ENCODE peak calls at places on chromosomes 16 and 17, in eight cellular contexts. U is A549, V is glutamatergic neuron, Y is NCI-H510A treated with DMSO at 0.1 percent for 48 hours, F is WERI-Rb-1, I is GM12892, G is NCI-H226, W is anterior cingulate cortex. L is an unnamed sample.

GRCh38 chr17:37754363-37754762 is 9.5 kb upstream of the HNF1B start:
- DNase-seq in U (no peak), V (no peak), Y (no peak), F (no peak), I (no peak), G (no peak), W (no peak), L (no peak)

GRCh38 chr16:1413684-1414531 is 596 bp downstream of the UNKL start:
- DNase-seq in U (peak), V (peak), Y (no peak), F (peak), I (peak), G (peak), W (no peak), L (peak)

GRCh38 chr17:47276868-47277267 is 23.2 kb downstream of the ITGB3 start:
- DNase-seq in U (no peak), V (no peak), Y (peak), F (no peak), I (no peak), G (peak), W (no peak), L (peak)

GRCh38 chr17:78380370-78380769 is 1.9 kb downstream of the PGS1 start:
- DNase-seq in U (no peak), V (no peak), Y (no peak), F (no peak), I (no peak), G (no peak), W (no peak), L (no peak)

GRCh38 chr17:48016112-48016511 is 21.5 kb downstream of the COPZ2 start:
- DNase-seq in U (peak), V (no peak), Y (no peak), F (peak), I (no peak), G (peak), W (no peak), L (no peak)

GRCh38 chr17:337022-337420 is 15.6 kb downstream of the RPH3AL start:
- DNase-seq in U (no peak), V (no peak), Y (no peak), F (no peak), I (no peak), G (no peak), W (no peak), L (no peak)

GRCh38 chr17:28330671-28331070 is 4.6 kb downstream of the IFT20 start:
- DNase-seq in U (no peak), V (no peak), Y (no peak), F (no peak), I (no peak), G (no peak), W (no peak), L (no peak)

GRCh38 chr17:46273541-46274236 is 21.2 kb upstream of the LRRC37A start:
- DNase-seq in U (no peak), V (no peak), Y (no peak), F (no peak), I (no peak), G (no peak), W (no peak), L (no peak)